ENCODE peak calls at places on chromosomes 16 and 17, in six cellular contexts. H, E, C, I, Z and W are unnamed samples.

GRCh38 chr16:65702707-65703402 is 581.0 kb upstream of the CDH11 start:
- DNase-seq in H (no peak), E (no peak), C (no peak), I (no peak), Z (no peak), W (peak; percentile 6)

GRCh38 chr17:43940630-43941029 is 1.6 kb downstream of the PPY start:
- DNase-seq in H (no peak), E (peak; percentile 38), C (no peak), I (peak; percentile 55), Z (no peak), W (peak; percentile 81)

GRCh38 chr16:51382940-51383339 is 231.9 kb upstream of the SALL1 start:
- DNase-seq in H (no peak), E (no peak), C (no peak), I (no peak), Z (no peak), W (no peak)

GRCh38 chr16:57132470-57132869 is 40.1 kb downstream of the CPNE2 start:
- DNase-seq in H (no peak), E (no peak), C (no peak), I (no peak), Z (no peak), W (no peak)

GRCh38 chr17:57004944-57005579 is 27.1 kb downstream of the SCPEP1 start:
- DNase-seq in H (no peak), E (no peak), C (no peak), I (no peak), Z (no peak), W (no peak)

GRCh38 chr17:29592850-29593545 is at the start of gene ANKRD13B:
- DNase-seq in H (peak; percentile 58), E (peak; percentile 65), C (peak; percentile 52), I (peak; percentile 65), Z (no peak), W (no peak)

GRCh38 chr16:27618140-27618539 is 68.2 kb downstream of the KATNIP start:
- DNase-seq in H (no peak), E (no peak), C (no peak), I (no peak), Z (no peak), W (no peak)

GRCh38 chr17:58332720-58333395 is 4.3 kb upstream of the TSPOAP1 start:
- DNase-seq in H (peak; percentile 14), E (no peak), C (no peak), I (no peak), Z (no peak), W (no peak)

GRCh38 chr16:90020838-90021382 is 1.7 kb upstream of the DBNDD1 start:
- DNase-seq in H (no peak), E (no peak), C (no peak), I (no peak), Z (no peak), W (no peak)

GRCh38 chr16:30694926-30695678 is 3.9 kb upstream of the SRCAP start:
- DNase-seq in H (no peak), E (no peak), C (no peak), I (no peak), Z (no peak), W (no peak)

GRCh38 chr16:10641953-10642949 is 52.5 kb downstream of the TEKT5 start:
- DNase-seq in H (no peak), E (no peak), C (no peak), I (no peak), Z (no peak), W (no peak)

GRCh38 chr16:73549960-73550359 is 502.0 kb upstream of the ZFHX3 start:
- DNase-seq in H (no peak), E (no peak), C (no peak), I (no peak), Z (no peak), W (no peak)

GRCh38 chr16:73545713-73546112 is 497.8 kb upstream of the ZFHX3 start:
- DNase-seq in H (no peak), E (no peak), C (no peak), I (no peak), Z (no peak), W (no peak)

GRCh38 chr16:73546351-73546845 is 498.5 kb upstream of the ZFHX3 start:
- DNase-seq in H (no peak), E (no peak), C (no peak), I (no peak), Z (no peak), W (no peak)

GRCh38 chr16:73544266-73544665 is 496.3 kb upstream of the ZFHX3 start:
- DNase-seq in H (no peak), E (no peak), C (no peak), I (no peak), Z (no peak), W (no peak)
- H3K4me3 ChIP-seq in H (no peak overlapping the region), E (no peak overlapping the region), C (no peak overlapping the region), I (no peak overlapping the region), Z (peak overlapping the region; percentile 26), W (no peak overlapping the region)

DNA sequence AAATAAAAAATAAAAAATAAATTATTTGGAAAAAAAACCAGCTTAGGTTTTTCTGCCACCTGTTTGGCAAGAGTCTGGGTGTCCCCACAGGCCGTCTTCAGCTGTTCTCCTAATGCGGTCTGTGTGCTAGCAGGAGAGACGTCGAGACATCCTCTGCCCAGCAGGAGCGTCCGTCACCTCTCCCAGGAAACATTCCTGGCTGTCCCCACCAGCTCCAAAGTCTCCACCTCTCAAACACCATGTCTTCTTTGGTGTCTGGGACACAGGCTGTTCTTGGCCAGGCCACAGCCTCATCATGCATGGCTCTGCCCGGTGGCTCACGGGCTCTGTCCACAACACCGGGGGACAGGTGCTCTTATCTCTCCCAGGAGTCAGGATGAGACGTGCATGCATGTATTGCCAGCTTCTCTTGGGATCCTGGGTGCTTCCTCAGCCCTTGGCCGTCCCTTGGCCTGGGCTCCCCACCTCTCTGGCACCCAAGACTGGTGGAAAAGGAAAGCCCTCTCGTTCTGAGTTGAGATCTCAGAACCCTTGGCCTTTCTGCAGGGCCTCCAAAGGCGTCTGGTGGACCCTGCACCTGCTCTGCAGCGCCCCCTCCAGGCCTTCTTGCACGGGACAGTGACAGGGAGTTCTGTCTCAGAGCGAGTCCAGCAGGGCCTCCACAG is 84.9 kb upstream of the CBX4 start:
- DNase-seq in H (no peak), E (no peak), C (no peak), I (peak; percentile 78), Z (no peak), W (peak; percentile 83)
- TF ChIP-seq CTCF in H (peak; percentile 36), E (peak; percentile 45), C (no peak), I (peak; percentile 86), Z (no peak), W (peak; percentile 59)

GRCh38 chr17:77541995-77542394 is 401.2 kb downstream of the SEC14L1 start:
- DNase-seq in H (no peak), E (peak; percentile 51), C (no peak), I (peak; percentile 55), Z (no peak), W (peak; percentile 84)
- H3K27me3 ChIP-seq in H (peaks cover 12% of the 10 kb centered on the region), E (no peaks in the 10 kb centered on the region), C (no peaks in the 10 kb centered on the region), I (peaks cover 43% of the 10 kb centered on the region), Z (peaks cover 10% of the 10 kb centered on the region), W (no peaks in the 10 kb centered on the region)

GRCh38 chr17:12567077-12568053 is 98.3 kb upstream of the MYOCD start:
- DNase-seq in H (no peak), E (no peak), C (no peak), I (no peak), Z (no peak), W (no peak)

GRCh38 chr17:12566281-12567002 is 99.2 kb upstream of the MYOCD start:
- DNase-seq in H (no peak), E (no peak), C (no peak), I (no peak), Z (no peak), W (no peak)

GRCh38 chr17:12571606-12572005 is 94.1 kb upstream of the MYOCD start:
- DNase-seq in H (no peak), E (no peak), C (no peak), I (no peak), Z (no peak), W (no peak)

GRCh38 chr17:12574525-12574924 is 91.2 kb upstream of the MYOCD start:
- DNase-seq in H (no peak), E (no peak), C (no peak), I (no peak), Z (no peak), W (no peak)

GRCh38 chr17:12568358-12569251 is 97.1 kb upstream of the MYOCD start:
- DNase-seq in H (no peak), E (no peak), C (no peak), I (no peak), Z (no peak), W (no peak)
- H3K4me3 ChIP-seq in H (no peak overlapping the region), E (no peak overlapping the region), C (no peak overlapping the region), I (no peak overlapping the region), Z (no peak overlapping the region), W (no peak overlapping the region)

DNA sequence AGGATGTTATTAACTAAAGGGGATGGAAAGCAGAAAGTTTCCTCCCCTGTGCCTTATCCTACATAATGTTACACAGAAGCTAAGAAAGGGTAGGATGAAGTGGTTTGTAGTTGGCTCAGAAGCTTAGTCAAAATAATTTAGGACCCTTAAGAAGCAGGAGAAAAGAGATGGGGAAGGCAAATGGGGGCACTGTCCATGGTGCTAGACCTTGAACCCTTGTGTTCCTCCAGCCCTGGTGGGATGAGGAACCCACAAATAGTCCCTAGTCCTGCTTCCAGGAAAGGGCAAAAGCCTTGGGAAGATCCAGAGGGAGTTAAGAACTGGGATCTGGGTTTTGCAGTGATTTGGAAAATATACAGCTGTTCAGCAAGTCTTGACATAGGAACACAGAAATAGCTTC is 54.5 kb downstream of the SLC5A11 start:
- DNase-seq in H (no peak), E (no peak), C (no peak), I (no peak), Z (no peak), W (peak; percentile 7)
- TF ChIP-seq CTCF in H (no peak), E (no peak), C (no peak), I (no peak), Z (no peak), W (no peak)